ENCODE peak calls at places on chromosome 11, in six cellular contexts. Y, M, A, T, R and K are unnamed samples.

GRCh38 chr11:22192642-22193347 is at the start of gene ANO5:
- DNase-seq in R (no peak), T (no peak), Y (peak; percentile 66), M (peak; percentile 57), A (peak; percentile 72), K (no peak)

GRCh38 chr11:19869466-19869865 is 156.8 kb downstream of the NAV2 start:
- DNase-seq in T (no peak), A (no peak), Y (no peak), M (no peak), R (no peak), K (no peak)

GRCh38 chr11:94638902-94639373 is 71.8 kb downstream of the PIWIL4 start:
- DNase-seq in Y (no peak), A (no peak), T (peak; percentile 50), M (no peak), R (no peak), K (peak; percentile 2)

GRCh38 chr11:20066013-20066782 is 94.1 kb downstream of the DBX1 start:
- DNase-seq in M (no peak), A (no peak), R (no peak), T (no peak), Y (no peak), K (no peak)

GRCh38 chr11:124748481-124749338 is 3.3 kb downstream of the VSIG2 start:
- DNase-seq in A (no peak), R (no peak), Y (no peak), M (no peak), T (peak; percentile 56), K (no peak)

GRCh38 chr11:27865105-27865504 is 164.8 kb upstream of the BDNF start:
- DNase-seq in T (no peak), Y (no peak), R (no peak), A (no peak), M (no peak), K (no peak)

GRCh38 chr11:44955019-44955738 is 4.5 kb upstream of the TP53I11 start:
- DNase-seq in R (peak; percentile 36), M (no peak), A (no peak), Y (peak; percentile 71), T (peak; percentile 92), K (peak; percentile 62)

GRCh38 chr11:43561832-43562231 is 118.7 kb upstream of the HSD17B12 start:
- DNase-seq in M (no peak), A (no peak), R (no peak), T (no peak), Y (no peak), K (no peak)

GRCh38 chr11:65391007-65391406 is 4.6 kb downstream of the FRMD8 start:
- DNase-seq in T (peak; percentile 37), Y (peak; percentile 48), M (peak; percentile 19), R (no peak), A (no peak), K (no peak)

GRCh38 chr11:116790167-116791001 is 1.3 kb downstream of the APOA5 start:
- DNase-seq in Y (no peak), T (no peak), A (no peak), M (no peak), R (no peak), K (no peak)

GRCh38 chr11:123690490-123690889 is 36.1 kb upstream of the SCN3B start:
- DNase-seq in M (no peak), R (no peak), Y (no peak), T (peak; percentile 63), A (no peak), K (no peak)

GRCh38 chr11:132024587-132025295 is 654.3 kb downstream of the NTM start:
- DNase-seq in M (no peak), A (no peak), R (peak; percentile 24), T (peak; percentile 89), Y (no peak), K (no peak)

GRCh38 chr11:10488581-10489443 is 33.7 kb downstream of the AMPD3 start:
- DNase-seq in R (no peak), T (no peak), A (peak; percentile 30), Y (no peak), M (no peak), K (no peak)

GRCh38 chr11:40877256-40877655 is 582.2 kb downstream of the LRRC4C start:
- DNase-seq in A (no peak), M (no peak), T (no peak), Y (no peak), R (peak; percentile 0), K (no peak)

GRCh38 chr11:76604081-76604601 is 66.4 kb downstream of the LRRC32 start:
- DNase-seq in A (no peak), Y (no peak), M (no peak), R (no peak), T (no peak), K (no peak)

GRCh38 chr11:119832536-119832935 is 103.5 kb upstream of the NECTIN1 start:
- DNase-seq in Y (no peak), A (no peak), R (no peak), M (no peak), T (peak; percentile 5), K (peak; percentile 3)

GRCh38 chr11:9717719-9718118 is 53.8 kb downstream of the SWAP70 start:
- DNase-seq in T (no peak), A (no peak), R (no peak), M (no peak), Y (no peak), K (no peak)

GRCh38 chr11:13320688-13321087 is 43.1 kb downstream of the BMAL1 start:
- DNase-seq in T (peak; percentile 56), Y (no peak), R (no peak), M (no peak), A (no peak), K (no peak)

GRCh38 chr11:27427183-27427980 is 45.2 kb downstream of the LGR4 start:
- DNase-seq in R (no peak), Y (no peak), T (peak; percentile 34), A (no peak), M (no peak), K (no peak)

GRCh38 chr11:63838150-63838681 is 694 bp upstream of the MARK2 start:
- DNase-seq in R (no peak), Y (no peak), A (no peak), M (no peak), T (no peak), K (no peak)

GRCh38 chr11:95306816-95307215 is 75.8 kb upstream of the SESN3 start:
- DNase-seq in M (no peak), T (no peak), Y (no peak), A (no peak), R (no peak), K (no peak)

GRCh38 chr11:79762271-79762935 is 321.6 kb upstream of the TENM4 start:
- DNase-seq in R (no peak), Y (no peak), T (peak; percentile 3), A (no peak), M (no peak), K (no peak)

DNA sequence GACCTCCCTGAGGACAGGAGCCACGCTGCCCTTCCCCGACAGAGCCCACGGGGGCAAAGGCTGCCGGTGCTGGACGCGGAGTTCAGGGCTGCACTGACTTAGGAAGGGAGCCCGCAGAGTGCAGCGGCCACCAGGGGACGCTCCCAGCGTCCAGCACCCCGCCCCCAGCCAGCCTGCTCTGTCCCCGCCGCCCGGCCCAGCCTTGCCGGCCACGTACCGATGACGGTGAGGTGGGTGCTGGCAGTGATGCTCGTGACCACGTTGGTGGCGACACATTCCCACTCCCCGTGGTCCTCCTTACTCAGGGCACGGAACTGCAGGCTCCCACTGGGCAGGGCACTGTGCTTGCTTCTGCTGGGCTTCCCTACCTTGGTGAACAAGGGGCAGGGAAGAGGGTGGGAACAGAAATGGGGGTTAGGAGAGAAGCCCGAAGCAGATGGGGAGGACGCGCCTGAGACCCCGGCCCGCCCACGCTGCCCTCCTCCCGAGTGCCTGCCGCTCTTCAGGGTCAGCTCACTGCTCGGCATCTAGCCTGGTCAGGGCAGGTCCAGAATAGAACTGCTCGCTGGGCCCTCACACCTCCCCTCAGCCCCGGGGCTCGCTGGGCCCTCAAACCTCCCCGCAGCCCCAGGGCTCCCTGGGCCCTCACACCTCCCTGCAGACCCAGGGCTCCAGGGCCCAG is 25.9 kb downstream of the IGSF9B start:
- DNase-seq in M (peak; percentile 34), Y (peak; percentile 57), A (no peak), T (no peak), R (no peak), K (no peak)
- TF ChIP-seq CTCF in M (peak; percentile 52), Y (peak; percentile 40), A (peak; percentile 21), T (peak; percentile 15), R (peak; percentile 23), K (peak; percentile 34)

DNA sequence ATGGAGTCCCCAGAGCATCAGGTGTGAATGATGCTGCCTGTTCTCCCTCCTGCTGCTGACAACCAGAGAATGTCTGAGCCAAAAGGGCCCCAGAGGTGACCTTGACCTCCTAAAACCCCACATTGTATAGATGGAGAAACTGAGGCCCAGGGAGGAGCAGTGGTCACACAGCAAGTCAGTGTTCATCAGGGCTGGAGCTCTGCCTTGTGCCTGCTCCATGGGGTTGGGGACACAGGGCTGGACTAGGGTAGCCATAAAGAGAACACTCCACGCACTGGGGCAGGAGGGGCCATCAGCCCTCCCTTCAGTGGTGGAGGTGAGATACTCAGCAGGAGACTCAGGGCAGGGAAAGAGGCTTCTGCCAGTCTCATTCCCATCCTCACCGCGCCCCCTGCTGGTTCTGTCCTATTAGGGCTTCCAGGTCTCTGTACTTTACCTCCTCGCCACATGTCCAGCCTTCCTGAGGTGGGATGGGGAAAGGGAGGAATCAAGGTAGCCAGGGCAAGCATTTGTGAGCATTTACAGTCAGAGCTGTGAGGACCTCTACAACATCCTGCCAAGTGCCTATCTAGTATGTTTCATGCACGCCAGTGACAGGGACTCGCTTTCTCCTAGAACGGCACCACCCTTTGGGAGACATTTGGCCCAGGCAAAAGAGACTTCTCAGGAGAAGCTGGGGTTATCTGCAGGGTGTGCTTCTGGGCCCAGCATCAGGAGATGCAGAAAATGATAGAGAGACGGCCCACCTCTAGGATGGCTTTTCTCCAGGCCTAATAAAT is 43.2 kb downstream of the NEU3 start:
- DNase-seq in M (peak; percentile 86), T (peak; percentile 78), R (no peak), Y (peak; percentile 85), A (peak; percentile 85), K (peak; percentile 22)
- TF ChIP-seq CTCF in M (peak; percentile 79), T (peak; percentile 83), R (peak; percentile 80), Y (peak; percentile 75), A (peak; percentile 68), K (peak; percentile 78)

DNA sequence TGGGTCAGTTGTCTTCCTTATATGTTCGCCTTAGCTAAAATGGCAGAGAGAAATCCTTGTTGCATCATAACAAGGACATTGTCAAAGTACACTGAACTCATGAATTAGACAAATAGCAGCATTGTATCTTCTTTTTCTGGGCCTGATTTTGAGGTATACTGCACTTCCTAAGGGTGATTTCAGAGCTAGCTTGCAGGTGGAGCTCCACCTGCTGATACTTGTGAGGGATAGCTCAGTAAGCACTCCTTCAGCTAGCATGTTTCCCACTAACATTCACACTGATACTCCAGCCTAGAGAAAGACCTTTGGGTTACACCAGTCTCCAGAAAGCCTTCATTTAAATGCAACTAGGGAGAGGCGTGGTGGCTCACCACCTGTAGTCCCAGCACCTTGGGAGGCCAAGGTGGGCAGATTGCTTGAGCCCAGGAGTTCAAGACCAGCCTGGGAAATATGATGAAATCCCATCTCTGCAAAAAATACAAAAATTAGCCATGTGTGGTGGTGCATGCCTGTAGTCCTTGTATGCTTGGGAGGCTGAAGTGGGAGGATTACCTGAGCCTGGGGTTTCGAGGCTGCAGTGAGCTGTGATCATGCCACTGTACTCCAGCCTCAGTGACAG is 29.8 kb downstream of the JAM3 start:
- DNase-seq in Y (no peak), A (no peak), R (no peak), T (no peak), M (no peak), K (no peak)
- TF ChIP-seq CTCF in Y (no peak), A (no peak), R (peak; percentile 27), T (no peak), M (no peak), K (no peak)

DNA sequence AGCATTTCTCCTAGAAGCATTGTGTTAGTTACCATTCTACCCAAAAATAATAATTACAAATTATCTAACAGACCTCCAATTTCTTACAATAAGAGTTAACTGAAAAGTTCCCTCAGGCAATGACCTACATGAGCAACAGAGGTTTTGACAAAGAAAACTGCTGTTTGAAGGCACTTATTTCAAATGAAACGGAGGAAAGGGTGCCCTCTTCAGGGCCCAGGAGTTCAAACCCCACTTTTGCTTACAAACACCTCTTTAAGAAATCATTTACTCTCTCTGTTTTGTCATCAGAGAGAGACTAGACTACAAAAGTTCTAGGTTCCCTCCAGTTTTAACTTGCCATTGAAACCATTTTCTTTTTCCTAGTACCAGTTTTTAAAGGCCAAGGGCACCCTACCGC is 56.7 kb downstream of the AMBRA1 start:
- DNase-seq in M (no peak), Y (no peak), T (peak; percentile 28), R (no peak), A (no peak), K (no peak)
- TF ChIP-seq CTCF in M (no peak), Y (no peak), T (peak; percentile 26), R (peak; percentile 41), A (no peak), K (no peak)